ENCODE peak calls at places on chromosomes 11 and 22, in four cellular contexts. I is mesendoderm, Z is prostate gland, W is neuronal stem cell. U is an unnamed sample. For H3K4me1, the result is how much of the 10 kb centered on the place peaks cover.

GRCh38 chr11:44229664-44230063 is 80.3 kb downstream of the ALX4 start:
- DNase-seq in W (no peak), Z (no peak), I (no peak), U (no peak)

GRCh38 chr22:26556904-26557303 is 33.0 kb downstream of the TPST2 start:
- DNase-seq in I (no peak), Z (no peak), W (no peak), U (no peak)

GRCh38 chr11:96168623-96169022 is 174.4 kb downstream of the MAML2 start:
- DNase-seq in I (peak), W (no peak), Z (peak), U (peak)

GRCh38 chr11:9280655-9281301 is 15.6 kb upstream of the DENND5A start:
- DNase-seq in W (no peak), I (no peak), Z (peak), U (no peak)

GRCh38 chr11:125376117-125376516 is 119.9 kb downstream of the FEZ1 start:
- DNase-seq in I (peak), W (no peak), Z (peak), U (peak)

GRCh38 chr22:31800065-31800464 is 46.2 kb downstream of the DEPDC5 start:
- DNase-seq in W (no peak), Z (no peak), I (peak), U (no peak)

GRCh38 chr11:93236741-93237675 is 39.2 kb upstream of the SLC36A4 start:
- DNase-seq in W (peak), Z (peak), I (peak), U (peak)

GRCh38 chr11:118086913-118087768 is at the start of gene SMIM35:
- DNase-seq in W (no peak), Z (no peak), I (no peak), U (peak)

GRCh38 chr11:92440701-92441338 is 216.2 kb downstream of the FAT3 start:
- DNase-seq in Z (no peak), I (peak), W (no peak), U (no peak)

GRCh38 chr11:43138621-43139140 is 173.1 kb upstream of the API5 start:
- DNase-seq in I (no peak), Z (no peak), W (no peak), U (no peak)

GRCh38 chr11:74577624-74578396 is 14.6 kb upstream of the POLD3 start:
- DNase-seq in Z (no peak), W (no peak), I (no peak), U (no peak)

GRCh38 chr11:130219148-130219547 is 59.6 kb downstream of the ST14 start:
- DNase-seq in W (no peak), I (no peak), Z (no peak), U (no peak)

GRCh38 chr11:67268036-67268683 is 1.9 kb downstream of the GRK2 start:
- DNase-seq in Z (no peak), I (no peak), W (no peak), U (peak)

GRCh38 chr11:22115470-22116037 is 77.3 kb upstream of the ANO5 start:
- DNase-seq in W (no peak), Z (no peak), I (no peak), U (no peak)

GRCh38 chr22:33426451-33426850 is 368.3 kb upstream of the SYN3 start:
- DNase-seq in Z (no peak), I (no peak), W (no peak), U (no peak)

GRCh38 chr11:60165538-60165937 is 17.3 kb downstream of the MS4A6A start:
- DNase-seq in W (no peak), I (no peak), Z (no peak), U (no peak)

GRCh38 chr11:3723014-3723708 is 52.0 kb upstream of the CHRNA10 start:
- DNase-seq in Z (no peak), W (no peak), I (no peak), U (no peak)

GRCh38 chr11:69947772-69948255 is 128.6 kb upstream of the FGF3 start:
- DNase-seq in Z (no peak), W (no peak), I (no peak), U (no peak)

GRCh38 chr11:3056296-3057068 is 741 bp downstream of the CARS1 start:
- DNase-seq in W (no peak), I (no peak), Z (no peak), U (no peak)

GRCh38 chr22:31820655-31821054 is 66.8 kb downstream of the DEPDC5 start:
- DNase-seq in I (no peak), Z (no peak), W (no peak), U (no peak)

GRCh38 chr11:1953489-1954284 is 6.6 kb downstream of the MRPL23 start:
- DNase-seq in W (no peak), I (no peak), Z (peak), U (peak)

GRCh38 chr11:975824-976223 is 50.2 kb downstream of the AP2A2 start:
- DNase-seq in Z (no peak), I (peak), W (peak), U (no peak)

GRCh38 chr11:106495046-106495445 is 417.6 kb downstream of the AASDHPPT start:
- DNase-seq in I (no peak), W (no peak), Z (no peak), U (no peak)

GRCh38 chr11:96635655-96636054 is 245.8 kb downstream of the JRKL start:
- DNase-seq in I (no peak), W (no peak), Z (no peak), U (peak)

GRCh38 chr22:27418261-27418660 is 383.3 kb downstream of the MN1 start:
- DNase-seq in I (no peak), Z (no peak), W (no peak), U (no peak)

GRCh38 chr11:95024958-95025357 is at the start of gene KDM4E:
- DNase-seq in W (no peak), I (no peak), Z (no peak), U (no peak)

GRCh38 chr22:22463855-22464540 is 44.5 kb downstream of the ZNF280B start:
- DNase-seq in W (peak), Z (peak), I (peak), U (no peak)

GRCh38 chr22:44340271-44341239 is 27.8 kb upstream of the SHISAL1 start:
- DNase-seq in I (no peak), Z (no peak), W (no peak), U (peak)

GRCh38 chr11:117535201-117535869 is 207.7 kb downstream of the CEP164 start:
- DNase-seq in Z (no peak), I (no peak), W (no peak), U (peak)

GRCh38 chr11:1748467-1749019 is 1.9 kb downstream of the IFITM10 start:
- DNase-seq in W (no peak), Z (no peak), I (no peak), U (no peak)

GRCh38 chr11:19632435-19632834 is 80.2 kb upstream of the NAV2 start:
- DNase-seq in Z (no peak), W (no peak), I (no peak), U (no peak)

GRCh38 chr11:288328-289144 is at the start of gene PGGHG:
- DNase-seq in I (no peak), W (no peak), Z (no peak), U (peak)

GRCh38 chr11:44016546-44017442 is 31.0 kb upstream of the ACCSL start:
- DNase-seq in W (no peak), I (no peak), Z (no peak), U (no peak)

GRCh38 chr11:6646040-6646439 is 9.6 kb downstream of the DCHS1 start:
- DNase-seq in Z (no peak), I (no peak), W (no peak), U (peak)

GRCh38 chr11:110230377-110230776 is 66.0 kb downstream of the RDX start:
- DNase-seq in W (no peak), Z (no peak), I (no peak), U (no peak)

GRCh38 chr11:57312511-57313021 is 12.2 kb downstream of the TNKS1BP1 start:
- DNase-seq in I (no peak), W (no peak), Z (no peak), U (no peak)

GRCh38 chr11:57315491-57315890 is 9.3 kb downstream of the TNKS1BP1 start:
- DNase-seq in I (peak), W (no peak), Z (no peak), U (peak)

GRCh38 chr11:57314221-57314973 is 10.4 kb downstream of the TNKS1BP1 start:
- DNase-seq in W (no peak), Z (no peak), I (no peak), U (no peak)

GRCh38 chr11:57313071-57313787 is 11.5 kb downstream of the TNKS1BP1 start:
- DNase-seq in Z (no peak), W (no peak), I (no peak), U (peak)

DNA sequence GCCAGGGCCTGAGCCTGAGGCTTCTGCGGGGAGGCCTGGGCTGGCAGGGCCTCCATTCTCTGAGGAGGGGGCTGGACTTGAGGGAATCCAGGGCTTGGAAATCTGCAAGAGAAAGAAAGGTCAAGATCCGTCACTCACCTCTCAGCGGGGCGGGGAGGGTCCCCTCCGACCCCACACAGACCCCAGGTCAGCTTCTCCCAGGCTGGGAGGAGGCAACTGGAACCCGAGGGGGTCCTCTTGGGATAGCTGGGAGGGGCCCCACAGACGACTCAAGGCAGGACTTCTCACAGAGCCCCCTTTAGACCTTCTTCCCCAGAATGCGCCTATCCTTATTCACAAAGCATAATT is 11.0 kb downstream of the TNKS1BP1 start:
- DNase-seq in W (no peak), Z (no peak), I (no peak), U (peak)
- H3K4me1 ChIP-seq in W (under half), Z (under half), I (under half), U (under half)

GRCh38 chr22:19290400-19291217 is 910 bp downstream of the CLTCL1 start:
- DNase-seq in W (no peak), I (no peak), Z (no peak), U (no peak)
- H3K4me1 ChIP-seq in W (under half), I (under half), Z (under half), U (under half)

DNA sequence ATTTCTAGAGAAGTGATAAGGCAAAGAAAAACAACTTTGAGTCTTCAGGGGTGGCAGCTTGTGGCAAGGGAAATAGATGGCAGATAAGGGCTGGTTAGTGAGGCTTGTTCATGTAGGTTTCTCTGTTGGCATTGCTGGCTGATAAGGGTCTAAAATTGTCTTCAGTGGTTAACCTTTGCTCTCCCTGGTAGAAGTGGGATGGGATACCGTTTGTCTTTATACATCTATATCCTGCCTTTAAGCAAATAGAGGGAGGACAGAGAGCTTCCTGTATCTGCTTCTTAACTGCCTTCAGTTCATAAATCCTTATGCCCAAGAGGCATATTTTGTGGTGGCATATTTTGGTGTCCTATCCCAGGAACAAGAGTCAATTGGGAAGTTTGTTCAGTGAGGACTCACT is 57.1 kb downstream of the TRAF6 start:
- DNase-seq in Z (no peak), I (no peak), W (no peak), U (no peak)
- H3K4me1 ChIP-seq in Z (under half), I (under half), W (under half), U (under half)

GRCh38 chr22:36457688-36458450 is 23.6 kb downstream of the TXN2 start:
- DNase-seq in W (no peak), I (no peak), Z (no peak), U (peak)

GRCh38 chr22:36454916-36455570 is 26.4 kb downstream of the TXN2 start:
- DNase-seq in I (peak), W (peak), Z (peak), U (peak)

GRCh38 chr22:36456459-36456835 is 25.0 kb downstream of the TXN2 start:
- DNase-seq in I (no peak), Z (no peak), W (no peak), U (no peak)

GRCh38 chr22:36453855-36454378 is 27.5 kb downstream of the TXN2 start:
- DNase-seq in I (no peak), W (no peak), Z (no peak), U (no peak)

GRCh38 chr22:36455571-36456458 is 25.6 kb downstream of the TXN2 start:
- DNase-seq in Z (no peak), I (no peak), W (no peak), U (no peak)
- H3K4me1 ChIP-seq in Z (under half), I (under half), W (under half), U (under half)

DNA sequence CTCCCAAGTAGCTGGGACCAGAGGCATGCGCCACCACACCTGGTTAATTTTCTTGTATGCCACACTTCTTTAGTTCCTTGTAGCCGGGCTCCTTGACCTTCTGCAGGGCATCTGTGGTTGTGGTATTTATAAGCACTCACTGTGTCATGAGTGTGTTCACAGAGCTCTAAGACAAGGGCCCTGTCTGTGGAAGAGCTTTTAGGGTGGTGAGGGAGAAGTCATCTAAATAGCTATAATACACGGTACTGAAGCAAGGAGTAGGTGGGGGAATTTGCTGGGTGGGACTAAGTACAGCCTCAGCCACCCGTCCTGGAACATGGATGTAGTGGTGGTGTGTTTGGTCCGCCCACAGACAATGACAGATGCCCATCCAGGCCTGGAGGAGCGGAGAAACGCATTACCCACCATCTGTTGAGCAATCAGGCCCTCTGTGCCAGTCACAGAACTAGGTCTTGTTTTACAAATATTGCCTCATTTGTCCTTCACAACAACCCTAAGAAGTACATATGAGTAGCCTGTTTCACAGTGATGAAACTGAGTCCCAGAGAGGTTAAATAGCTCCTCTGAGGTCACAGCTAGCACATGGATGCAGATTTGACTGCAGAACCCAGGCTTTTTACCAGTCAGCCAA is 10.1 kb downstream of the ACO2 start:
- DNase-seq in W (no peak), Z (no peak), I (no peak), U (peak)
- H3K4me1 ChIP-seq in W (under half), Z (under half), I (under half), U (under half)

DNA sequence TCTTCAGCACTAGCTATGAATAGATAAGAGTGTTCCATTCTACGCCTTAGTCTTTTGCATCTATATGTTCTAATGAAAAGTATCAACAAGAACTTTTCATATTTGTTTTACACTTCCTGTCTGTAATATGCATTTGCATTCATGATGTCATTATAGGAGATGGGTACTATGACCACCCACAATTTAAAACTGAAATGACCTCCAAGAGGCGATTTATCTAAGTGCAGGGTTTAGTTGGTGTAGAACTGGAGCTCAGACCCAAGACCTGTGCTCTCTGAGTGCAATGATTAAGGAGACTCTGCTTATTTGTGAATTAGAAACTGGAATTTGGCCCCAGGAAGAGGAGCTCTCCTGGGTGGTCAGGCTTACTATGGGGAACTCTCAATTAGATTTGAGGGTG is 289.1 kb downstream of the ETS1 start:
- DNase-seq in I (no peak), Z (no peak), W (no peak), U (no peak)
- H3K4me1 ChIP-seq in I (under half), Z (under half), W (under half), U (under half)

GRCh38 chr11:65611028-65611757 is 2.8 kb downstream of the MAP3K11 start:
- DNase-seq in Z (no peak), W (no peak), I (peak), U (peak)

GRCh38 chr11:65611758-65612603 is 2.0 kb downstream of the MAP3K11 start:
- DNase-seq in I (peak), Z (no peak), W (no peak), U (no peak)

GRCh38 chr11:65607614-65608426 is 6.2 kb downstream of the MAP3K11 start:
- DNase-seq in I (no peak), Z (no peak), W (no peak), U (no peak)

GRCh38 chr11:65609236-65609635 is 4.8 kb downstream of the MAP3K11 start:
- DNase-seq in W (no peak), Z (no peak), I (no peak), U (no peak)

DNA sequence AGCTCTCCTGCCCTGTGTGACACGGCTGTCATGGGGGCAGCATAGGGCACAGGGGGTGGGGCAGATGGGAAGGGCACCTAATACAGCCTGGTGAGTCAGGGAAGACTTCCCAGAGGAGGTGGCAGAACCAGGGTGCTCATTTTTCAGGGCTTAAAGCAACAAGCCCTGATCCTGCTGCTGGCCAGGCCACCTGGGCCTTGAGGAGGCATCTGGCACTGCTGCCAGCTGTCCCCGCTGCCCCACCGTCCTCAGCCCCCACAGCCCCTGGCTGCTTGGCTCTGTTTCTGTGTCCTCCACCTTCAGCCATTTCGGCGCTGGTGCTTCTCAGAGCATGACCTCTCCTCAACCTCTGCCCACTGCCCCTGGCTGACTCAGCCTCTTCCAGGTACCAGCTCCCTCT is 4.3 kb downstream of the MAP3K11 start:
- DNase-seq in W (no peak), Z (no peak), I (no peak), U (no peak)
- H3K4me1 ChIP-seq in W (under half), Z (under half), I (under half), U (under half)

U was measured in right cardiac atrium.